ENCODE peak calls at places on chromosomes 16 and 17, in seven cellular contexts. B is trophoblast cell, P is neuronal stem cell, S is mesenchymal stem cell, M is mesendoderm, Z is H9, C is H1. J is an unnamed sample.

GRCh38 chr16:68503334-68503733 is 35.8 kb upstream of the ZFP90 start:
- DNase-seq in B (no peak), P (no peak), S (no peak), M (no peak), Z (no peak), C (no peak), J (peak; percentile 21)

GRCh38 chr17:60577147-60577925 is 22.7 kb upstream of the PPM1D start:
- DNase-seq in B (peak; percentile 50), P (no peak), S (peak; percentile 84), M (no peak), Z (peak; percentile 45), C (no peak), J (peak; percentile 72)

GRCh38 chr17:8941520-8941919 is 24.0 kb downstream of the PIK3R5 start:
- DNase-seq in B (no peak), P (no peak), S (no peak), M (no peak), Z (peak; percentile 30), C (no peak), J (no peak)

GRCh38 chr16:90031931-90032663 is 12.8 kb upstream of the DBNDD1 start:
- DNase-seq in B (no peak), P (no peak), S (peak; percentile 63), M (no peak), Z (no peak), C (no peak), J (peak; percentile 48)

GRCh38 chr17:55290721-55291507 is 26.2 kb downstream of the HLF start:
- DNase-seq in B (no peak), P (no peak), S (no peak), M (no peak), Z (no peak), C (no peak), J (no peak)

GRCh38 chr17:64775701-64776570 is 113.8 kb upstream of the SMURF2 start:
- DNase-seq in B (no peak), P (no peak), S (no peak), M (no peak), Z (no peak), C (no peak), J (no peak)

GRCh38 chr16:18803569-18804462 is 2.5 kb upstream of the ARL6IP1 start:
- DNase-seq in B (no peak), P (no peak), S (peak; percentile 59), M (no peak), Z (no peak), C (no peak), J (peak; percentile 42)

GRCh38 chr16:68760671-68761275 is 23.7 kb downstream of the CDH1 start:
- DNase-seq in B (no peak), P (no peak), S (peak; percentile 66), M (no peak), Z (no peak), C (no peak), J (peak; percentile 13)

GRCh38 chr17:2174471-2175293 is 119.8 kb downstream of the HIC1 start:
- DNase-seq in B (no peak), P (no peak), S (peak; percentile 99), M (no peak), Z (no peak), C (no peak), J (peak; percentile 99)

GRCh38 chr17:40602445-40603443 is 37.5 kb upstream of the CCR7 start:
- DNase-seq in B (no peak), P (no peak), S (peak; percentile 56), M (no peak), Z (no peak), C (no peak), J (no peak)

GRCh38 chr16:25007284-25007984 is 7.7 kb downstream of the ARHGAP17 start:
- DNase-seq in B (peak; percentile 73), P (no peak), S (no peak), M (no peak), Z (no peak), C (no peak), J (peak; percentile 89)

GRCh38 chr17:72489273-72489641 is 368.4 kb downstream of the SOX9 start:
- DNase-seq in B (no peak), P (no peak), S (no peak), M (no peak), Z (no peak), C (no peak), J (no peak)

GRCh38 chr16:17070882-17071592 is 399.7 kb downstream of the XYLT1 start:
- DNase-seq in B (peak; percentile 72), P (peak; percentile 47), S (no peak), M (peak; percentile 48), Z (peak; percentile 45), C (peak; percentile 61), J (no peak)

GRCh38 chr17:28549274-28550132 is 2.9 kb downstream of the UNC119 start:
- DNase-seq in B (no peak), P (no peak), S (no peak), M (no peak), Z (no peak), C (no peak), J (no peak)

GRCh38 chr16:53055603-53056527 is 1.1 kb downstream of the CHD9 start:
- DNase-seq in B (no peak), P (peak; percentile 39), S (peak; percentile 89), M (peak; percentile 95), Z (peak; percentile 43), C (peak; percentile 61), J (peak; percentile 72)

GRCh38 chr16:55367796-55368195 is 43.8 kb downstream of the IRX6 start:
- DNase-seq in B (peak; percentile 28), P (no peak), S (no peak), M (no peak), Z (no peak), C (no peak), J (peak; percentile 20)

GRCh38 chr16:30121741-30122620 is 1.0 kb downstream of the MAPK3 start:
- DNase-seq in B (peak; percentile 97), P (no peak), S (peak; percentile 36), M (no peak), Z (peak; percentile 33), C (peak; percentile 47), J (no peak)

GRCh38 chr16:52296070-52296469 is 250.9 kb downstream of the TOX3 start:
- DNase-seq in B (no peak), P (no peak), S (no peak), M (no peak), Z (no peak), C (no peak), J (no peak)

GRCh38 chr17:45440161-45440859 is 7.6 kb upstream of the ARHGAP27 start:
- DNase-seq in B (peak; percentile 27), P (no peak), S (peak; percentile 58), M (peak; percentile 77), Z (peak; percentile 45), C (no peak), J (no peak)

GRCh38 chr17:71828182-71828596 is 292.6 kb upstream of the SOX9 start:
- DNase-seq in B (no peak), P (peak; percentile 97), S (no peak), M (peak; percentile 98), Z (peak; percentile 97), C (peak; percentile 83), J (peak; percentile 2)

GRCh38 chr16:81921415-81921814 is 89.9 kb downstream of the SDR42E1 start:
- DNase-seq in B (no peak), P (no peak), S (no peak), M (no peak), Z (no peak), C (no peak), J (peak; percentile 36)

GRCh38 chr16:72473631-72474030 is 301.7 kb upstream of the PMFBP1 start:
- DNase-seq in B (no peak), P (no peak), S (no peak), M (no peak), Z (no peak), C (no peak), J (no peak)

DNA sequence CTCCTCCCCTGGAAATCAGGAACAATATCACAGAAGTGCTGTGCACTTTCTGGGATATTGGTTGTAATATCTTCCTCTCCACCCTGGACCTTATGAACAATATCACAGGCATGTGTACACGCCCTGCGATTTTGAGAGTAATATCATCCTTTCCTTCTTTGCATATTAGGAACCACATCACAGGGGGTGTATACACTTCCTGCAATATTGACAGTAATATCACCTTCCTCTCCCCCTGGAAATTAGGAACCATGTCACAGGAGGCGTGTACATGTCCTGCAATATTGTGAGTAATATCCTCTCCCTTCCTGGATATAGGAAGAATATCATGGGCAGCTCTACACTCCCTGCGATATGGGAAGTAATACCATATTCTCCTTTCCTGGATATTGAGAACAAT is 14.2 kb upstream of the TEKT5 start:
- DNase-seq in B (no peak), P (no peak), S (no peak), M (no peak), Z (no peak), C (no peak), J (no peak)
- H3K4ac ChIP-seq in B (no peak overlapping the region), P (no peak overlapping the region), S (no peak overlapping the region), M (no peak overlapping the region), Z (no peak overlapping the region), C (no peak overlapping the region), J (no peak overlapping the region)

GRCh38 chr16:3835089-3835602 is 45.4 kb downstream of the CREBBP start:
- DNase-seq in B (no peak), P (no peak), S (no peak), M (no peak), Z (no peak), C (no peak), J (no peak)
- H3K4ac ChIP-seq in B (no peak overlapping the region), P (no peak overlapping the region), S (no peak overlapping the region), M (no peak overlapping the region), Z (no peak overlapping the region), C (no peak overlapping the region), J (no peak overlapping the region)

DNA sequence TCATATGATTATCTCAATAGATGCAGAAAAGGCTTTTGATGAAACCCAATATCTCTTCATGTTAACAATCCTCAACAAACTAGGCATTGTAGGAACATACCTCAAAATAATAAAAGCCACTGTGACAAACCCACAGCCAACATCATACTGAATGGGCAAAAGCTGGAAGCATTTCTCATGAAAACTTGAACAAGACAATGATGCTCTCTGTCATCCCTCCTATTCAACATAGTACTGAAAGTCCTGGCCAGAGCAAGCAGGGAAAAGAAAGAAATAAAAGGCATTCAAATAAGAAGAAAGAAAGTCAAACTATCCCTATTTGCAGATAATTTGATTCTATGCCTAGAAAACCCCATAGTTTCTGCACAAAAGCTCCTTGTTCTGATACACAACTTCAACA is 999.2 kb upstream of the GOT2 start:
- DNase-seq in B (no peak), P (no peak), S (no peak), M (no peak), Z (no peak), C (no peak), J (no peak)
- H3K4ac ChIP-seq in B (no peak overlapping the region), P (no peak overlapping the region), S (no peak overlapping the region), M (no peak overlapping the region), Z (no peak overlapping the region), C (no peak overlapping the region), J (no peak overlapping the region)

DNA sequence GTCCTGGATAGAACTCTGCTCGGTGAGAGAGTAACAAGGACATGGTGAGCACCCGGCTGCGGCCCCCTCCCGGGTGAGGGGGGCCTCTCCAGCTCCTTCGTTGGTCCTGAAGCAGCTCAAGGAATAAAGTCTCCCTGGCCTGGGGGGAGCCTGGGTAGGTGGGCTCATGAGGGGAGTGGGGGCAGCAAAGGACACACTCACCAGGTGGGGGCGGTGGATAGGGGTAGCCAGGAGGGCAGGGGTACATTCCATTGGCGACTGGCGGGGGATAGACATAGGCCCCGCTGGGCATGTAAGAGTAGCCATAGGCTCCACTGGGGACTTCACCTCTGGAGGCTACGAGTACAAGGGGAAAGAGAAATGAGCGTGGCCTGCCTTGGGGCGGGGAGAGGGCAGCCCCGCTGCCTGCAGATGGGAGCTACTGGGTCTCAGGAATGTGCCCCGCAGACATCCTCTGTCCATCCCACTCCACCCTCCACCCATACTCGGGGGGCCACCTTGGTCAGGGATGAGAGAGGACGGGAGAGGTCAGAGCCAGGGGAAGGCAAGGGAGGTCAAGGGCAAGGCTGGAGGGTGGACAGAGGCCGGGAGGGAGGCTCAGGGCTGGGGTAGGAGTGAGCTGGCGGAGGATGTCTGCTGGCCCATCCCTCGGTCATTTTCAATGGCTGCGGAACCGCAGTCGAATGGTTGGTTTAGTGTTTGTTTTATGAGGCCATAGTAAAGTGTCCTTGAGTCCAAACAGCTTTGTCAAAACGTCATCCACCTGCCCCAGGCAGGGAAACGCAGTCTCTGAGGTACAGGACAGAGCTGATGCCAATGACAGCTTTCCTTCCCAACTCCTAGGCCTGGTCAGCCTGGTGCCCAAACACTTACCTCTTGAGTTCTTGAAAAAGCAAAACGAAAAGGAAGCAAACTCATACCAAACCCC is 3.7 kb upstream of the UNC13D start:
- DNase-seq in B (no peak), P (no peak), S (no peak), M (no peak), Z (no peak), C (no peak), J (no peak)
- H3K4ac ChIP-seq in B (no peak overlapping the region), P (no peak overlapping the region), S (no peak overlapping the region), M (no peak overlapping the region), Z (no peak overlapping the region), C (no peak overlapping the region), J (no peak overlapping the region)